ENCODE peak calls at places on chromosomes 5 and 9, in six cellular contexts. L is H9, F is H1, D is IMR-90, H is neuronal stem cell, U is trophoblast cell. Q is an unnamed sample.
A peak's percentile ranks its signal among the peaks of the same experiment; 100 is the strongest.

GRCh38 chr5:134411546-134412266 is at the start of gene CDKN2AIPNL:
- DNase-seq in U (peak; percentile 74), D (peak; percentile 80), L (peak; percentile 92), H (peak; percentile 81), F (peak; percentile 59), Q (peak; percentile 87)

GRCh38 chr9:125766468-125767221 is 19.5 kb downstream of the PBX3 start:
- DNase-seq in H (no peak), F (no peak), U (no peak), L (no peak), D (no peak), Q (no peak)

GRCh38 chr9:1837453-1838084 is 177.6 kb upstream of the SMARCA2 start:
- DNase-seq in D (peak; percentile 1), F (peak; percentile 46), H (peak; percentile 51), L (peak; percentile 71), U (peak; percentile 12), Q (no peak)

GRCh38 chr9:95406114-95406513 is 88.6 kb upstream of the FANCC start:
- DNase-seq in F (no peak), H (no peak), L (no peak), D (peak; percentile 51), U (no peak), Q (peak; percentile 38)

GRCh38 chr5:2519153-2519552 is 232.3 kb downstream of the IRX2 start:
- DNase-seq in H (no peak), D (no peak), L (no peak), U (no peak), F (no peak), Q (no peak)

GRCh38 chr5:74934949-74935751 is 69.0 kb upstream of the FAM169A start:
- DNase-seq in D (peak; percentile 50), L (no peak), F (no peak), H (no peak), U (no peak), Q (peak; percentile 49)

GRCh38 chr5:179181988-179182387 is 121.8 kb downstream of the ZNF354C start:
- DNase-seq in U (no peak), H (no peak), L (no peak), D (no peak), F (no peak), Q (no peak)

GRCh38 chr5:172351240-172351778 is 67.7 kb upstream of the UBTD2 start:
- DNase-seq in D (no peak), L (no peak), F (no peak), U (no peak), H (no peak), Q (no peak)

GRCh38 chr5:127373858-127374491 is 83.4 kb downstream of the MEGF10 start:
- DNase-seq in H (no peak), U (no peak), D (no peak), L (no peak), F (no peak), Q (no peak)

GRCh38 chr5:175889910-175890684 is 18.7 kb downstream of the CPLX2 start:
- DNase-seq in H (no peak), L (no peak), F (no peak), D (peak; percentile 17), U (no peak), Q (no peak)

GRCh38 chr9:89461302-89461701 is 36.6 kb downstream of the SEMA4D start:
- DNase-seq in D (peak; percentile 83), H (no peak), L (no peak), F (no peak), U (no peak), Q (peak; percentile 56)

GRCh38 chr5:154535535-154535934 is 57.5 kb upstream of the HAND1 start:
- DNase-seq in U (no peak), H (no peak), F (no peak), L (no peak), D (no peak), Q (no peak)

GRCh38 chr5:100464418-100464817 is 70.8 kb upstream of the FAM174A start:
- DNase-seq in D (peak; percentile 71), F (no peak), L (no peak), H (no peak), U (peak; percentile 4), Q (peak; percentile 85)

DNA sequence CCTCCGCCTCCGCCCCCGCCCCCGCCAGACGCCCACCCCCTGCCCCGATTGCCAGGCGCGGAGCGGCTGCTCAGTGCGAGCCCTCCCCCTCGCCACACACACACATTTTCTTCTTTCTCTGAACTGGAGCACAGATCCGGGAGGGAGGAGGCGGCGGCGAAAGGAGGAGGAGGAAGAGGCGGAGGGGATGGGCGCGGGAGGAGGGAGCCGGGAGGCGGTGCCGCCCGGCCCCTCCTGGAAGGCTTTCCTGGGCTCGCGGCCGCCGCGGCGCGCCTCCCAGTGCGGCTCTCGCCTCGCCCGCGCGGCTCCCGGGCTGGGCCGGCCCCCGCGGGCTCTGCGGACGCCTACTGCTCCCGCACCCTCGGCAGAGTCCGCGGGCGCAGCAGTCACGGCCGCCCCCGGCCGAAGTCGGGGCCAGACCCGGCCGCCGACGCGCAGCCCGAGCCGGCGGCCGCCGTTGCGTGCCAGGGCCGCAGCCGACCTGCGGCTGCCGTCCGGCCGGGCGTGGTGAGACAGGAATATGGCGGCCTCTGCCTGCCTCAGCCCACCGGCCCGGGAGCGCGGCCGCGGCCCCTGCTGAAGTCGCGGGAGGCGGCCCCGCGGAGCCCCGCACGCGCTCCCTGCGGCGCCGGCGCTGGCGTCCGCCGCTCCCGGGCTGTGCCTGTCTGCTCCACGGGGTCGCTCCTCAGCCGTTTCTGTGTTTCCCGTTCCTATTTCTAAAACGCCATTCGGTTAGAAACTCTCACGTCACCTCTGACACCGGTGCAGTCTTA is 401 bp upstream of the GNAQ start:
- DNase-seq in L (peak; percentile 88), H (peak; percentile 90), U (peak; percentile 93), F (peak; percentile 73), D (peak; percentile 91), Q (peak; percentile 97)
- H2BK120ac ChIP-seq in L (no peak overlapping the region), H (peak overlapping the region; percentile 30), U (peak overlapping the region; percentile 85), F (no peak overlapping the region), D (peak overlapping the region; percentile 58), Q (peak overlapping the region; percentile 88)

GRCh38 chr5:66595877-66596790 is at the start of gene MAST4:
- DNase-seq in L (peak; percentile 97), F (peak; percentile 87), U (peak; percentile 91), H (peak; percentile 93), D (peak; percentile 67), Q (peak; percentile 84)
- H3K23ac ChIP-seq in L (no peak within 1 kb of the TSS), F (no peak within 1 kb of the TSS), U (no peak within 1 kb of the TSS), H (no peak within 1 kb of the TSS), D (no peak within 1 kb of the TSS), Q (no peak within 1 kb of the TSS)

DNA sequence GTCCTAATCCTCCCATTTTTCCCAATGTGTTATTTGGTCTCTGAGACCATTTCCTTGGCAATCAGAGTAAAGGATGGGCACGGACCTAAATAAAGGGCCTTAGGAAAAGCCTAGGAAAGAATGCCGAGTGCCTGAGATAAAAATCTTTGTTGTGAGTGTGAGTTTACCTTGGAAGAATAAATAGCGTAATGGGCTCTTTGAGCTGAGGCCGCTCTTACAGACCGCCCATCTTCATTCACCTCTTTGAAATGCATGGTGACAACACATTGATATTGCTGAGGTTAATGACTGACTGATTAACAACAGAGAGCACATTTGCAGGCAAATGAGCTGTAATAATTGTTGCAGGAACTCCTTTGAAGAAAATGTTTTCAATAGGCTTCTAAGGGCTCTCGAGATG is 1967.1 kb upstream of the WWC1 start:
- DNase-seq in F (peak; percentile 2), L (peak; percentile 46), U (no peak), D (no peak), H (peak; percentile 14), Q (no peak)
- H3K14ac ChIP-seq in F (no peak overlapping the region), L (no peak overlapping the region), U (no peak overlapping the region), D (no peak overlapping the region), H (no peak overlapping the region), Q (no peak overlapping the region)

GRCh38 chr9:15352301-15352700 is 45.3 kb upstream of the TTC39B start:
- DNase-seq in L (no peak), D (no peak), U (no peak), F (no peak), H (no peak), Q (no peak)
- H2BK120ac ChIP-seq in L (no peak overlapping the region), D (no peak overlapping the region), U (no peak overlapping the region), F (no peak overlapping the region), H (no peak overlapping the region), Q (no peak overlapping the region)

DNA sequence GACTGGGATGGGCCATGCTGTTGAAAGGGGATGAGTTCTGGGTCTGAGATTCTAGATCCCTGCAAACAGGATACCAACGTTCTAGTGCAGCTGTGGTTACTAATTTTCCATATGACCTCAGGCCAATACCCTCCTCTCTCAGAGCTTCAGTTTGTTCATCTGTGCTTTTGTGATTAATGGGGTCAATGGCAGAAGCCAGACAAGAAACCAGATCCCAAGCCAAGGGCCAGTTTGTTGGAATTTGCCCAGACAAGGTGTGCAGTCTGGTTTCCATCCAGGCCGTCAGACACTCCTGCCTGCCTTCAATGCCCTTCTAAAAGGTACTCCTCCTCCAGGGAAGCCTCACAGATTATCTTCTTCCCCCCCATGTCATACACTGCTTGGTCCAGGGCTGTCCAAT is 11.4 kb downstream of the MYORG start:
- DNase-seq in D (no peak), U (no peak), F (no peak), L (no peak), H (no peak), Q (no peak)
- H3K23ac ChIP-seq in D (no peak overlapping the region), U (no peak overlapping the region), F (no peak overlapping the region), L (no peak overlapping the region), H (no peak overlapping the region), Q (no peak overlapping the region)